ENCODE peak calls at places on chromosome 13, in four cellular contexts. One of them, this sample, is unnamed.

GRCh38 chr13:71968025-71968424 is 101.0 kb upstream of the DACH1 start:
- DNase-seq in activated CD4-positive, CD25-positive, alpha-beta regulatory T cell: no peak
- DNase-seq in esophagus squamous epithelium: no peak
- DNase-seq in astrocyte of the spinal cord: peak; percentile 6
- DNase-seq in this sample: no peak

GRCh38 chr13:37075164-37075563 is 15.7 kb upstream of the SUPT20H start:
- DNase-seq in astrocyte of the spinal cord: no peak
- DNase-seq in esophagus squamous epithelium: no peak
- DNase-seq in activated CD4-positive, CD25-positive, alpha-beta regulatory T cell: no peak
- DNase-seq in this sample: no peak

GRCh38 chr13:71780546-71780945 is 86.5 kb downstream of the DACH1 start:
- DNase-seq in astrocyte of the spinal cord: no peak
- DNase-seq in esophagus squamous epithelium: no peak
- DNase-seq in activated CD4-positive, CD25-positive, alpha-beta regulatory T cell: no peak
- DNase-seq in this sample: no peak

GRCh38 chr13:26743971-26744370 is 16.6 kb downstream of the GPR12 start:
- DNase-seq in esophagus squamous epithelium: no peak
- DNase-seq in activated CD4-positive, CD25-positive, alpha-beta regulatory T cell: no peak
- DNase-seq in astrocyte of the spinal cord: no peak
- DNase-seq in this sample: no peak

GRCh38 chr13:97875911-97876310 is 77.6 kb upstream of the IPO5 start:
- DNase-seq in activated CD4-positive, CD25-positive, alpha-beta regulatory T cell: no peak
- DNase-seq in esophagus squamous epithelium: no peak
- DNase-seq in astrocyte of the spinal cord: no peak
- DNase-seq in this sample: no peak

GRCh38 chr13:27952931-27953670 is 16.0 kb downstream of the CDX2 start:
- DNase-seq in activated CD4-positive, CD25-positive, alpha-beta regulatory T cell: no peak
- DNase-seq in astrocyte of the spinal cord: no peak
- DNase-seq in esophagus squamous epithelium: no peak
- DNase-seq in this sample: no peak

GRCh38 chr13:28138012-28138755 is at the start of gene PAN3:
- DNase-seq in astrocyte of the spinal cord: peak; percentile 95
- DNase-seq in activated CD4-positive, CD25-positive, alpha-beta regulatory T cell: peak; percentile 82
- DNase-seq in esophagus squamous epithelium: peak; percentile 69
- DNase-seq in this sample: peak; percentile 94

GRCh38 chr13:32863596-32863995 is 152.6 kb upstream of the KL start:
- DNase-seq in astrocyte of the spinal cord: no peak
- DNase-seq in activated CD4-positive, CD25-positive, alpha-beta regulatory T cell: no peak
- DNase-seq in esophagus squamous epithelium: no peak
- DNase-seq in this sample: no peak

GRCh38 chr13:47033216-47033615 is 136.4 kb upstream of the HTR2A start:
- DNase-seq in activated CD4-positive, CD25-positive, alpha-beta regulatory T cell: no peak
- DNase-seq in esophagus squamous epithelium: no peak
- DNase-seq in astrocyte of the spinal cord: peak; percentile 74
- DNase-seq in this sample: peak; percentile 69

GRCh38 chr13:33178197-33178699 is 107.3 kb downstream of the STARD13 start:
- DNase-seq in astrocyte of the spinal cord: no peak
- DNase-seq in activated CD4-positive, CD25-positive, alpha-beta regulatory T cell: no peak
- DNase-seq in esophagus squamous epithelium: no peak
- DNase-seq in this sample: no peak

GRCh38 chr13:39448831-39449230 is 154.2 kb downstream of the LHFPL6 start:
- DNase-seq in esophagus squamous epithelium: no peak
- DNase-seq in astrocyte of the spinal cord: no peak
- DNase-seq in activated CD4-positive, CD25-positive, alpha-beta regulatory T cell: no peak
- DNase-seq in this sample: no peak

GRCh38 chr13:113077566-113077952 is 28.0 kb upstream of the F7 start:
- DNase-seq in esophagus squamous epithelium: no peak
- DNase-seq in activated CD4-positive, CD25-positive, alpha-beta regulatory T cell: no peak
- DNase-seq in astrocyte of the spinal cord: no peak
- DNase-seq in this sample: no peak

GRCh38 chr13:44151474-44151873 is 222.2 kb upstream of the SERP2 start:
- DNase-seq in astrocyte of the spinal cord: no peak
- DNase-seq in esophagus squamous epithelium: no peak
- DNase-seq in activated CD4-positive, CD25-positive, alpha-beta regulatory T cell: no peak
- DNase-seq in this sample: no peak

GRCh38 chr13:111399334-111399733 is 78.9 kb downstream of the TEX29 start:
- DNase-seq in activated CD4-positive, CD25-positive, alpha-beta regulatory T cell: no peak
- DNase-seq in astrocyte of the spinal cord: no peak
- DNase-seq in esophagus squamous epithelium: no peak
- DNase-seq in this sample: no peak

GRCh38 chr13:23956106-23956505 is 58.8 kb upstream of the C1QTNF9B start:
- DNase-seq in esophagus squamous epithelium: no peak
- DNase-seq in activated CD4-positive, CD25-positive, alpha-beta regulatory T cell: no peak
- DNase-seq in astrocyte of the spinal cord: peak; percentile 54
- DNase-seq in this sample: no peak

GRCh38 chr13:75788494-75788991 is 152.4 kb downstream of the LMO7 start:
- DNase-seq in activated CD4-positive, CD25-positive, alpha-beta regulatory T cell: no peak
- DNase-seq in esophagus squamous epithelium: no peak
- DNase-seq in astrocyte of the spinal cord: peak; percentile 75
- DNase-seq in this sample: peak; percentile 75

GRCh38 chr13:34757441-34757840 is 184.6 kb upstream of the NBEA start:
- DNase-seq in astrocyte of the spinal cord: no peak
- DNase-seq in esophagus squamous epithelium: no peak
- DNase-seq in activated CD4-positive, CD25-positive, alpha-beta regulatory T cell: no peak
- DNase-seq in this sample: no peak

GRCh38 chr13:100528820-100529219 is 59.8 kb downstream of the GGACT start:
- DNase-seq in activated CD4-positive, CD25-positive, alpha-beta regulatory T cell: no peak
- DNase-seq in astrocyte of the spinal cord: no peak
- DNase-seq in esophagus squamous epithelium: no peak
- DNase-seq in this sample: no peak

GRCh38 chr13:99211421-99212035 is 10.9 kb downstream of the UBAC2 start:
- DNase-seq in activated CD4-positive, CD25-positive, alpha-beta regulatory T cell: no peak
- DNase-seq in esophagus squamous epithelium: no peak
- DNase-seq in astrocyte of the spinal cord: no peak
- DNase-seq in this sample: no peak

GRCh38 chr13:95120650-95121049 is 180.6 kb downstream of the ABCC4 start:
- DNase-seq in astrocyte of the spinal cord: no peak
- DNase-seq in activated CD4-positive, CD25-positive, alpha-beta regulatory T cell: no peak
- DNase-seq in esophagus squamous epithelium: no peak
- DNase-seq in this sample: no peak

GRCh38 chr13:99086869-99087129 is 108.9 kb upstream of the DOCK9 start:
- DNase-seq in esophagus squamous epithelium: no peak
- DNase-seq in astrocyte of the spinal cord: no peak
- DNase-seq in activated CD4-positive, CD25-positive, alpha-beta regulatory T cell: no peak
- DNase-seq in this sample: no peak

GRCh38 chr13:46031581-46032263 is 20.8 kb downstream of the ZC3H13 start:
- DNase-seq in astrocyte of the spinal cord: no peak
- DNase-seq in activated CD4-positive, CD25-positive, alpha-beta regulatory T cell: no peak
- DNase-seq in esophagus squamous epithelium: no peak
- DNase-seq in this sample: no peak

GRCh38 chr13:66803759-66804456 is 426.2 kb downstream of the PCDH9 start:
- DNase-seq in astrocyte of the spinal cord: no peak
- DNase-seq in activated CD4-positive, CD25-positive, alpha-beta regulatory T cell: no peak
- DNase-seq in esophagus squamous epithelium: no peak
- DNase-seq in this sample: peak; percentile 50

GRCh38 chr13:32837307-32837972 is 178.8 kb upstream of the KL start:
- DNase-seq in astrocyte of the spinal cord: no peak
- DNase-seq in activated CD4-positive, CD25-positive, alpha-beta regulatory T cell: no peak
- DNase-seq in esophagus squamous epithelium: no peak
- DNase-seq in this sample: no peak

GRCh38 chr13:76474356-76474755 is 411.8 kb downstream of the KCTD12 start:
- DNase-seq in activated CD4-positive, CD25-positive, alpha-beta regulatory T cell: no peak
- DNase-seq in esophagus squamous epithelium: no peak
- DNase-seq in astrocyte of the spinal cord: no peak
- DNase-seq in this sample: no peak

GRCh38 chr13:98199480-98199879 is 22.4 kb upstream of the RNF113B start:
- DNase-seq in astrocyte of the spinal cord: no peak
- DNase-seq in activated CD4-positive, CD25-positive, alpha-beta regulatory T cell: no peak
- DNase-seq in esophagus squamous epithelium: no peak
- DNase-seq in this sample: peak; percentile 80

GRCh38 chr13:22463089-22463488 is 717.7 kb upstream of the SGCG start:
- DNase-seq in activated CD4-positive, CD25-positive, alpha-beta regulatory T cell: no peak
- DNase-seq in esophagus squamous epithelium: no peak
- DNase-seq in astrocyte of the spinal cord: no peak
- DNase-seq in this sample: no peak

GRCh38 chr13:97967948-97968347 is 14.5 kb downstream of the IPO5 start:
- DNase-seq in activated CD4-positive, CD25-positive, alpha-beta regulatory T cell: no peak
- DNase-seq in astrocyte of the spinal cord: no peak
- DNase-seq in esophagus squamous epithelium: no peak
- DNase-seq in this sample: no peak